ENCODE peak calls at places on chromosome 1, in four cellular contexts. C, N, Z and U are unnamed samples. For H3K4me1, the result is how much of the 10 kb centered on the place peaks cover.

GRCh38 chr1:41046347-41046775 is 24.8 kb upstream of the SLFNL1 start:
- DNase-seq in C (no peak), N (no peak), Z (no peak), U (no peak)

GRCh38 chr1:19922015-19922688 is 1.3 kb downstream of the PLA2G2E start:
- DNase-seq in C (no peak), N (no peak), Z (no peak), U (no peak)

GRCh38 chr1:245855846-245856730 is 651.0 kb downstream of the SMYD3 start:
- DNase-seq in C (no peak), N (no peak), Z (no peak), U (no peak)

GRCh38 chr1:78527706-78528105 is 36.9 kb downstream of the PTGFR start:
- DNase-seq in C (no peak), N (no peak), Z (peak), U (no peak)

GRCh38 chr1:226086776-226087175 is 24.3 kb downstream of the H3-3A start:
- DNase-seq in C (no peak), N (no peak), Z (no peak), U (no peak)

GRCh38 chr1:85058781-85059180 is 10.5 kb upstream of the MCOLN3 start:
- DNase-seq in C (no peak), N (no peak), Z (peak), U (no peak)

GRCh38 chr1:6171546-6172124 is 8.5 kb downstream of the CHD5 start:
- DNase-seq in C (peak), N (peak), Z (peak), U (no peak)

GRCh38 chr1:40661678-40662077 is 3.8 kb downstream of the RIMS3 start:
- DNase-seq in C (no peak), N (no peak), Z (no peak), U (no peak)

GRCh38 chr1:154747841-154748766 is 122.0 kb downstream of the KCNN3 start:
- DNase-seq in C (peak), N (peak), Z (no peak), U (peak)

GRCh38 chr1:84712288-84712874 is 22.1 kb upstream of the SSX2IP start:
- DNase-seq in C (no peak), N (no peak), Z (peak), U (no peak)

GRCh38 chr1:91828007-91828321 is 58.0 kb downstream of the TGFBR3 start:
- DNase-seq in C (no peak), N (no peak), Z (no peak), U (no peak)

GRCh38 chr1:48495166-48495565 is 23.2 kb upstream of the SPATA6 start:
- DNase-seq in C (no peak), N (no peak), Z (no peak), U (no peak)

GRCh38 chr1:6991271-6991670 is 206.0 kb downstream of the CAMTA1 start:
- DNase-seq in C (no peak), N (no peak), Z (peak), U (no peak)

GRCh38 chr1:109263597-109264378 is 14.4 kb downstream of the CELSR2 start:
- DNase-seq in C (peak), N (peak), Z (peak), U (peak)

GRCh38 chr1:181064030-181064594 is 24.4 kb upstream of the IER5 start:
- DNase-seq in C (peak), N (peak), Z (no peak), U (no peak)

GRCh38 chr1:156308078-156308477 is 9.0 kb upstream of the VHLL start:
- DNase-seq in C (no peak), N (no peak), Z (peak), U (no peak)

GRCh38 chr1:83033682-83034081 is 965.2 kb downstream of the TTLL7 start:
- DNase-seq in C (no peak), N (no peak), Z (peak), U (no peak)

GRCh38 chr1:115969509-115969908 is 6.8 kb upstream of the SLC22A15 start:
- DNase-seq in C (peak), N (peak), Z (no peak), U (no peak)

GRCh38 chr1:151156515-151156819 is at the start of gene TNFAIP8L2:
- DNase-seq in C (peak), N (no peak), Z (no peak), U (no peak)

GRCh38 chr1:239250353-239251035 is 135.9 kb upstream of the CHRM3 start:
- DNase-seq in C (no peak), N (no peak), Z (peak), U (no peak)

GRCh38 chr1:61343623-61344257 is 261.4 kb downstream of the NFIA start:
- DNase-seq in C (no peak), N (no peak), Z (no peak), U (no peak)

GRCh38 chr1:177927021-177927596 is 42.7 kb downstream of the SEC16B start:
- DNase-seq in C (no peak), N (no peak), Z (peak), U (no peak)

GRCh38 chr1:94095744-94096469 is 25.0 kb downstream of the ABCA4 start:
- DNase-seq in C (no peak), N (no peak), Z (no peak), U (no peak)
- H3K4me1 ChIP-seq in C (under half), N (under half), Z (under half), U (under half)

DNA sequence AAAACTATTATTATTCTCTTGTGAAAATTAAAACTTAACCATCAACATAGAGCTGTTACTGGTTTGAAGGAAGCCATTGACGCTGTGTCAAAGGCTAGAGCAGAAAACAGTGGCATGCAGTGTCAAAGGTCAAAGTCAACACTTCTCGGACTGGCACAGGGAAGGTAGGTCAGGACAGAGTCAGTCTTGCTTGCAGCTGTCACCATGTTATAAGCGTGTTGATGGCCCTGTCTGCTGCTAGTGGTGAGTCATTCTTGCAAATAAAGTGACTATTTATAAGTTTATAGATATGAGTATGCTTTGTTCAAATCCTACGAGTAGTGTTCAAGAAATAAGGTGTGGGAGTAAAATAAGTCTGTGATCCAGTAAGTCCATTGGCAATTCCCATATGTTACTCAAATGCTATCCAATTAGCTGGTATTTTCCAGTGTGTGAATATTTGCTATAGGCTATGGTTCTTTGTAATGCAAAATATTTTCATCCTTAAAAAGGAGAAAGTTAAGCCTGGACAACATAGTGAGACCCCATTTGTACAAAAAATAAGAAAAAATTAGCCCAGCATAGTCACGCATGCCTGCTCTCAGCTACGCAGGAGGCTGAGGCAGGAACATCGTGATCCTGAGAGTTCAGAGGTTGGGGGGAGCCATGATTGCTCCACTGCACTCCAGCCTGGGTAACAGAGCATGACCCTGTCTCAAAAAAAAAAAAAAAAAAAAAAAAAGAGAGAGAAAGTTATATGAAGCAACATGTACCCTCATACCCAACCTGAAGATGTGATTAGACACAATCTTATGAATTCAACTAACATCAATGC is 26.3 kb upstream of the TINAGL1 start:
- DNase-seq in C (no peak), N (no peak), Z (peak), U (no peak)
- TF ChIP-seq EZH2phosphoT487 in C (no peak), N (no peak), Z (no peak), U (no peak)

GRCh38 chr1:230156068-230156467 is 89.0 kb downstream of the GALNT2 start:
- DNase-seq in C (no peak), N (no peak), Z (no peak), U (no peak)
- H3K4me1 ChIP-seq in C (half or more), N (under half), Z (under half), U (under half)

GRCh38 chr1:29428997-29429396 is 192.7 kb downstream of the PTPRU start:
- DNase-seq in C (no peak), N (no peak), Z (no peak), U (no peak)
- TF ChIP-seq EZH2phosphoT487 in C (no peak), N (no peak), Z (no peak), U (no peak)

GRCh38 chr1:15350151-15350550 is 59.5 kb upstream of the EFHD2 start:
- DNase-seq in C (no peak), N (no peak), Z (no peak), U (no peak)

GRCh38 chr1:15353839-15354579 is 55.7 kb upstream of the EFHD2 start:
- DNase-seq in C (no peak), N (peak), Z (no peak), U (no peak)

GRCh38 chr1:15350551-15351200 is 59.0 kb upstream of the EFHD2 start:
- DNase-seq in C (no peak), N (no peak), Z (no peak), U (no peak)

GRCh38 chr1:15351301-15351700 is 58.4 kb upstream of the EFHD2 start:
- DNase-seq in C (no peak), N (no peak), Z (no peak), U (no peak)

DNA sequence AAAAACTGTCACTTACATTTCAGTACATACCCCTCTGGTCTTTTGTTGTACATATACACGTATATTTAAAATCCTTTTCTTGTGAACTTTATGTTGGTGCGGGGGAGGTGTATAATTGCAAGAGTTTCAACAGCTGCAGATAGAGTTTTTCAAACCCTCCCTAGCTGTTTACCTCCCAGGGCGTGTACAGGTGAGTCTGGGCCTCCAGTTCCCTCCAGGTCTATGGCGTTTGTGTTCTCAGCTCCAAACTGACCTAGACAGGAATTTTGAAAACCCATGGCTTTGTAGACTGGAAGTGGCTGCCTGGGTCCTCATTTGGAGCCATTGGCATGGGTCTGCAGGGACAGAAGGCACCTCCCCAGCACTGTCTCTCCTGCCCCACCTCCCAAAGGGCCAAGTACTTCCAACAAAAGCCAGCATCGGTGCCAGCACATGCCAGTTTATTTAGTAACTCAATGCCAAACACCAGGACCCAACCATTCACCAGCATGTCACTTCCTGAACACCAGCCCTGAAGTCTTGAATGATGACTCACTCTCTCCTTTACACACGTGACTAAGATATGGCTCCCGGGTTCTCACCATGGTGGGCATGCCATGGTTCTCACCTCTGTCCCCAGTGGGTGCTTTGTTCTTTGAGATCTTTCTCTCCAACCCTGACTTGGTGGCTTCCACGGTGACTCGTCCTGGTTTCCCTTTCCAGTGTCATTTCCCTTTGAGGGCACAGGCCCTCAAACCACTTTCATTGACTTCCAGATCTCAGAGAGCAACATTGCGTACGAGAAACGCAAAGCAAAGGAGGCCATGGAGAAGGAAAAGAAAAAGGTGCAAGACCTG is 57.3 kb upstream of the EFHD2 start:
- DNase-seq in C (no peak), N (no peak), Z (peak), U (no peak)
- H3K4me1 ChIP-seq in C (under half), N (under half), Z (half or more), U (under half)